ENCODE peak calls at places on chromosomes 3 and 15, in four cellular contexts. W is HCT116, H is fibroblast of lung, T is GM23338. M is an unnamed sample.

GRCh38 chr3:13506680-13507079 is 26.6 kb downstream of the HDAC11 start:
- DNase-seq in H (no peak), T (no peak), W (no peak), M (no peak)

GRCh38 chr15:72902245-72902928 is 118.8 kb upstream of the ADPGK start:
- DNase-seq in T (no peak), W (no peak), H (peak; percentile 85), M (no peak)

GRCh38 chr15:78767331-78767951 is 43.8 kb downstream of the ADAMTS7 start:
- DNase-seq in H (no peak), T (no peak), W (no peak), M (no peak)

GRCh38 chr3:110341047-110341446 is 730.6 kb upstream of the NECTIN3 start:
- DNase-seq in T (no peak), W (no peak), H (peak; percentile 31), M (no peak)

GRCh38 chr15:51162865-51163762 is 68.4 kb upstream of the TNFAIP8L3 start:
- DNase-seq in H (peak; percentile 80), W (peak; percentile 33), T (peak; percentile 82), M (peak; percentile 9)

GRCh38 chr3:128824132-128824850 is 55.1 kb upstream of the ACAD9 start:
- DNase-seq in W (no peak), H (no peak), T (no peak), M (no peak)

GRCh38 chr3:119579366-119580147 is at the start of gene ADPRH:
- DNase-seq in W (peak; percentile 27), T (peak; percentile 84), H (peak; percentile 68), M (no peak)

GRCh38 chr15:98683821-98684220 is 35.5 kb downstream of the IGF1R start:
- DNase-seq in T (no peak), W (no peak), H (no peak), M (no peak)

GRCh38 chr3:111691293-111691909 is 96.3 kb upstream of the ZBED2 start:
- DNase-seq in H (peak; percentile 72), W (no peak), T (peak; percentile 68), M (no peak)

GRCh38 chr3:133256787-133257483 is 142.9 kb upstream of the BFSP2 start:
- DNase-seq in W (no peak), H (no peak), T (no peak), M (no peak)

GRCh38 chr3:108602249-108602934 is 12.9 kb downstream of the DZIP3 start:
- DNase-seq in H (no peak), T (peak; percentile 54), W (no peak), M (no peak)

GRCh38 chr3:110773413-110773954 is 298.1 kb upstream of the NECTIN3 start:
- DNase-seq in H (peak; percentile 96), W (peak; percentile 93), T (no peak), M (no peak)

GRCh38 chr3:107412376-107412775 is 35.1 kb downstream of the CCDC54 start:
- DNase-seq in T (no peak), H (no peak), W (no peak), M (no peak)

GRCh38 chr3:185852562-185853135 is 27.8 kb upstream of the IGF2BP2 start:
- DNase-seq in W (no peak), H (peak; percentile 34), T (no peak), M (no peak)

GRCh38 chr15:74432271-74432967 is 1.3 kb downstream of the SEMA7A start:
- DNase-seq in T (no peak), H (no peak), W (no peak), M (no peak)

GRCh38 chr3:185796431-185797107 is 28.3 kb downstream of the IGF2BP2 start:
- DNase-seq in T (no peak), H (no peak), W (peak; percentile 97), M (peak; percentile 85)

GRCh38 chr3:128419311-128419710 is 47.4 kb downstream of the DNAJB8 start:
- DNase-seq in H (no peak), W (no peak), T (no peak), M (no peak)

GRCh38 chr3:172646439-172647015 is 64.3 kb downstream of the NCEH1 start:
- DNase-seq in T (no peak), W (no peak), H (peak; percentile 75), M (no peak)

GRCh38 chr3:173395073-173395411 is 2.5 kb upstream of the NLGN1 start:
- DNase-seq in T (no peak), W (no peak), H (no peak), M (no peak)

GRCh38 chr15:40257656-40258450 is 19.0 kb downstream of the PAK6 start:
- DNase-seq in T (no peak), W (no peak), H (no peak), M (no peak)

GRCh38 chr3:108862865-108863798 is 40.5 kb downstream of the TRAT1 start:
- DNase-seq in T (no peak), H (peak; percentile 77), W (peak; percentile 81), M (no peak)

GRCh38 chr15:47661661-47662180 is 55.6 kb upstream of the SEMA6D start:
- DNase-seq in H (no peak), W (no peak), T (no peak), M (no peak)

GRCh38 chr3:162489853-162490252 is 993.2 kb downstream of the OTOL1 start:
- DNase-seq in W (peak; percentile 8), H (no peak), T (peak; percentile 31), M (no peak)

GRCh38 chr15:74307827-74308642 is 59.4 kb downstream of the CYP11A1 start:
- DNase-seq in T (peak; percentile 82), W (peak; percentile 49), H (peak; percentile 58), M (no peak)

GRCh38 chr3:189630667-189631372 is 369 bp upstream of the TP63 start:
- DNase-seq in W (no peak), T (no peak), H (no peak), M (no peak)

DNA sequence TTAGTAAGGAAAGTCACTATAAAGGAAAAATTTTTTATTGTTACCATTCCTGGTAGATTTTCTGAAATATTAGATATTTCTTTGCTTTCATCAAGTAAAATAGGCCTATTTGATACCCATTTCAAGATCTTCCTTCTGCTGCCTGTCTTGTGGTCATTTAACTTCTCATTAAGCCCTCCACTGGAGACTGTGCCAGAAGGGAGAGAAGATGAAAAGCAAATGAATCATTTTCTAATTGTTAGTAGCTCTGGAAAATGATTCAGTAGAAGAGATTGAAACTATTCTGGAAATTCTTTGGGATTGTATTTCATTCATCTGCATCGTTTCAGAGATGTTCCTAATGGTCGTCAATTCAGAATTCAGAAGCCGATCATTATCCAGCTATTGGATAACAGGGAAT is 3.2 kb downstream of the KCTD6 start:
- DNase-seq in H (no peak), W (no peak), T (no peak), M (no peak)
- H3K79me2 ChIP-seq in H (peaks cover 43% of the 10 kb centered on the region), W (peaks cover 76% of the 10 kb centered on the region), T (peaks cover 78% of the 10 kb centered on the region), M (no peaks in the 10 kb centered on the region)

GRCh38 chr3:141371882-141372281 is 3.6 kb downstream of the ZBTB38 start:
- DNase-seq in H (no peak), T (no peak), W (no peak), M (no peak)
- H3K79me2 ChIP-seq in H (peaks cover 43% of the 10 kb centered on the region), T (no peaks in the 10 kb centered on the region), W (no peaks in the 10 kb centered on the region), M (no peaks in the 10 kb centered on the region)

GRCh38 chr3:188082040-188082439 is 71.9 kb upstream of the LPP start:
- DNase-seq in T (no peak), W (no peak), H (peak; percentile 64), M (no peak)
- H3K79me2 ChIP-seq in T (no peaks in the 10 kb centered on the region), W (no peaks in the 10 kb centered on the region), H (no peaks in the 10 kb centered on the region), M (no peaks in the 10 kb centered on the region)

GRCh38 chr3:158110658-158111018 is 749 bp downstream of the RSRC1 start:
- DNase-seq in H (no peak), T (no peak), W (no peak), M (no peak)
- H3K79me2 ChIP-seq in H (peaks cover 5% of the 10 kb centered on the region), T (peaks cover 51% of the 10 kb centered on the region), W (peaks cover 51% of the 10 kb centered on the region), M (peaks cover 30% of the 10 kb centered on the region)

GRCh38 chr3:150755902-150756301 is 7.1 kb downstream of the SIAH2 start:
- DNase-seq in T (no peak), H (peak; percentile 59), W (no peak), M (no peak)
- H3K79me2 ChIP-seq in T (peaks cover 26% of the 10 kb centered on the region), H (peaks cover 79% of the 10 kb centered on the region), W (peaks cover 97% of the 10 kb centered on the region), M (peaks cover 94% of the 10 kb centered on the region)

GRCh38 chr3:37259291-37259690 is 84.9 kb upstream of the LRRFIP2 start:
- DNase-seq in H (no peak), T (no peak), W (no peak), M (no peak)
- H3K79me2 ChIP-seq in H (peaks cover 45% of the 10 kb centered on the region), T (peaks cover 91% of the 10 kb centered on the region), W (peaks cover 84% of the 10 kb centered on the region), M (peaks cover 62% of the 10 kb centered on the region)

GRCh38 chr3:154345422-154346122 is 21.3 kb upstream of the DHX36 start:
- DNase-seq in T (no peak), W (no peak), H (no peak), M (no peak)

GRCh38 chr3:154349223-154349622 is 24.9 kb upstream of the DHX36 start:
- DNase-seq in T (no peak), W (no peak), H (no peak), M (no peak)
- H3K79me2 ChIP-seq in T (no peaks in the 10 kb centered on the region), W (no peaks in the 10 kb centered on the region), H (no peaks in the 10 kb centered on the region), M (no peaks in the 10 kb centered on the region)

DNA sequence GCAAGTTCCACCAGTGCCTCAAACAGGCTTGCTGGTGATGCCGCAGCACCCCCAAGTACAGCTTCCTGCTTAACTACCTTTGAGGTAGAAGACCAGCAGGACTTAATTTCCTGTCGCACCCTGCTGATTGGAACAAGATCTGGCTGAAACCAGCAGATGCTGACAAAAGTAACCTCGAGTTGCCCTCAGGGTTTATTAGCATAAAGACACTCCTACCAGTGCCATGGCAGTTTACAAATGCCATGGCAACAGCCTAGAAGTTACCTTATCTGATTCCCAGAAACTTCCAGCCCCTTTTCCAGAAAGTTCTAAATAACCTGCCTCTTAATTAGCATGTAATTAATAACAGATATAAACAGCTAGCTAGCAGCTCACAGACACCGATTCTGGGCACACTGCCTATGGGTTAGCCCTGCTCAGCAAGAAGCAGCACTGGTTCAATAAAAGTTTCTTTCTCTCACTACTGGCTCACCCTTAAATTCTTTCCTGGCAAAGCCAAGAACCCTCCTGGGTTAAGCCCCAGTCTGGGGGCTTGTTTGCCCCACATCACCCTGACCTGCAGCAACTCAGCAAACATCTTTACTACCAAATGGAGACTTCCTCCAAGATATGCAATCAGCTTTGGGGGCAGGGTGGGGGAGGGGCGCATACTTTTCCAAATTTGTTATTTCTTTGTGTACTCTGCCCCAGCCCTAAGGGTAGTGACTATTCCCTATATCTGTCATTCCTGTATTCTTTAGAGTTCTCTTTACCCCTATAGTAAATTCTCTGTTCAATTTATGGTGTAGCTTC is 54.2 kb downstream of the MAP4 start:
- DNase-seq in H (no peak), W (no peak), T (peak; percentile 62), M (peak; percentile 15)
- H3K79me2 ChIP-seq in H (peaks cover 25% of the 10 kb centered on the region), W (peaks cover 14% of the 10 kb centered on the region), T (peaks cover 13% of the 10 kb centered on the region), M (peaks cover 29% of the 10 kb centered on the region)

M was measured in keratinocyte.